ENCODE peak calls at places on chromosomes 12 and 14, in five cellular contexts. K, O, C, B and E are unnamed samples.

GRCh38 chr12:49198431-49199155 is 9.7 kb upstream of the TUBA1A start:
- DNase-seq in K (no peak), O (no peak), C (peak), B (peak), E (peak)

GRCh38 chr14:45091696-45092095 is 7.8 kb downstream of the PRPF39 start:
- DNase-seq in K (no peak), O (no peak), B (no peak), C (peak), E (no peak)

GRCh38 chr12:14135996-14136395 is 154.6 kb upstream of the GRIN2B start:
- DNase-seq in K (no peak), B (no peak), O (no peak), C (no peak), E (no peak)

GRCh38 chr12:111361073-111361716 is 7.7 kb downstream of the PHETA1 start:
- DNase-seq in O (no peak), C (no peak), K (no peak), B (no peak), E (no peak)

GRCh38 chr14:22039938-22040780 is 366.5 kb upstream of the OR4E1 start:
- DNase-seq in C (no peak), B (no peak), O (peak), K (no peak), E (no peak)

GRCh38 chr14:102891556-102891955 is 30.9 kb upstream of the AMN start:
- DNase-seq in C (peak), K (no peak), O (no peak), B (no peak), E (peak)

GRCh38 chr12:131734336-131735152 is 23.7 kb downstream of the SFSWAP start:
- DNase-seq in K (no peak), C (no peak), B (no peak), O (no peak), E (no peak)

GRCh38 chr14:86799244-86799647 is 1193.7 kb downstream of the GALC start:
- DNase-seq in O (no peak), C (peak), B (no peak), K (no peak), E (peak)

GRCh38 chr12:108611884-108612415 is 14.1 kb upstream of the TMEM119 start:
- DNase-seq in C (peak), O (peak), K (no peak), B (no peak), E (peak)

GRCh38 chr14:77508876-77509275 is 10.3 kb upstream of the ISM2 start:
- DNase-seq in K (no peak), B (no peak), C (no peak), O (no peak), E (no peak)

GRCh38 chr12:75065482-75065881 is 144.2 kb downstream of the KCNC2 start:
- DNase-seq in B (no peak), O (no peak), C (no peak), K (no peak), E (no peak)

GRCh38 chr14:32913725-32914124 is 25.0 kb upstream of the NPAS3 start:
- DNase-seq in O (no peak), K (no peak), B (peak), C (no peak), E (no peak)

GRCh38 chr14:100552524-100553125 is 34.6 kb downstream of the BEGAIN start:
- DNase-seq in C (no peak), K (no peak), O (no peak), B (no peak), E (no peak)

GRCh38 chr12:94074970-94075695 is 73.2 kb upstream of the PLXNC1 start:
- DNase-seq in B (no peak), C (peak), K (no peak), O (no peak), E (peak)

GRCh38 chr12:42125372-42125767 is 19.3 kb downstream of the GXYLT1 start:
- DNase-seq in O (no peak), C (no peak), K (no peak), B (no peak), E (no peak)

GRCh38 chr14:91284146-91284790 is 39.8 kb upstream of the GPR68 start:
- DNase-seq in C (peak), K (no peak), B (no peak), O (no peak), E (peak)

GRCh38 chr14:96574171-96574632 is 72.0 kb downstream of the PAPOLA start:
- DNase-seq in B (no peak), K (no peak), O (no peak), C (no peak), E (no peak)

GRCh38 chr12:68102163-68102562 is 57.4 kb downstream of the IFNG start:
- DNase-seq in C (no peak), O (no peak), K (no peak), B (no peak), E (no peak)

GRCh38 chr12:117968826-117969659 is at the start of gene KSR2:
- DNase-seq in K (peak), O (peak), C (peak), B (peak), E (peak)

GRCh38 chr12:15114501-15114900 is 106.7 kb downstream of the RERG start:
- DNase-seq in B (no peak), O (no peak), C (no peak), K (no peak), E (no peak)

GRCh38 chr14:75877884-75878283 is 103.9 kb downstream of the TGFB3 start:
- DNase-seq in O (no peak), K (no peak), C (no peak), B (no peak), E (no peak)

GRCh38 chr14:62029569-62029924 is 267.3 kb downstream of the SNAPC1 start:
- DNase-seq in O (no peak), K (no peak), B (no peak), C (no peak), E (no peak)

GRCh38 chr14:99025418-99025817 is 246.6 kb downstream of the BCL11B start:
- DNase-seq in K (no peak), O (no peak), B (no peak), C (no peak), E (no peak)